ENCODE peak calls at places on chromosomes 13 and 19, in six cellular contexts. Z is GM23248, L is neural progenitor cell, X is GM23338, D is PC-3, R is MM.1S. U is an unnamed sample.

GRCh38 chr19:20334760-20335159 is 167.7 kb downstream of the ZNF486 start:
- DNase-seq in Z (no peak), X (no peak), R (no peak), D (no peak), L (no peak), U (no peak)

GRCh38 chr19:16303755-16304154 is 20.9 kb upstream of the KLF2 start:
- DNase-seq in R (no peak), Z (no peak), L (no peak), X (no peak), D (no peak), U (no peak)

GRCh38 chr19:16160943-16161560 is 12.3 kb downstream of the CIB3 start:
- DNase-seq in X (no peak), Z (peak; percentile 83), R (no peak), L (no peak), D (peak; percentile 98), U (peak; percentile 96)

GRCh38 chr19:14110650-14111049 is 6.9 kb downstream of the PRKACA start:
- DNase-seq in X (no peak), R (no peak), L (no peak), D (no peak), Z (no peak), U (no peak)

GRCh38 chr13:114120486-114121430 is 11.7 kb downstream of the RASA3 start:
- DNase-seq in R (no peak), X (no peak), L (no peak), D (no peak), Z (peak; percentile 28), U (no peak)

GRCh38 chr13:106484755-106485193 is 50.7 kb downstream of the EFNB2 start:
- DNase-seq in R (no peak), X (no peak), Z (no peak), D (no peak), L (no peak), U (no peak)

GRCh38 chr19:42553292-42554045 is 25.2 kb upstream of the CEACAM1 start:
- DNase-seq in L (no peak), R (no peak), Z (peak; percentile 85), X (no peak), D (peak; percentile 38), U (peak; percentile 50)

GRCh38 chr13:51478418-51479198 is 25.8 kb upstream of the INTS6 start:
- DNase-seq in X (no peak), L (no peak), R (no peak), D (no peak), Z (no peak), U (no peak)

GRCh38 chr13:33799950-33800592 is 17.9 kb upstream of the RFC3 start:
- DNase-seq in Z (peak; percentile 63), R (no peak), X (peak; percentile 37), L (peak; percentile 33), D (peak; percentile 46), U (no peak)

GRCh38 chr19:11580665-11581418 is 3.4 kb upstream of the ACP5 start:
- DNase-seq in X (no peak), L (no peak), D (peak; percentile 9), R (no peak), Z (peak; percentile 23), U (no peak)
- H3K4me2 ChIP-seq in X (no peak overlapping the region), L (no peak overlapping the region), D (no peak overlapping the region), R (peak overlapping the region; percentile 82), Z (no peak overlapping the region), U (no peak overlapping the region)

GRCh38 chr19:40055832-40056504 is at the start of gene ZNF780B:
- DNase-seq in Z (peak; percentile 73), L (peak; percentile 63), D (peak; percentile 49), X (peak; percentile 83), R (peak; percentile 74), U (no peak)
- TF ChIP-seq EZH2 in Z (no peak), L (no peak), D (no peak), X (no peak), R (no peak), U (no peak)

GRCh38 chr19:8238251-8238650 is 29.1 kb downstream of the CERS4 start:
- DNase-seq in Z (no peak), R (no peak), L (peak; percentile 26), X (no peak), D (no peak), U (no peak)
- H3F3A ChIP-seq in Z (no peaks in the 10 kb centered on the region), R (no peaks in the 10 kb centered on the region), L (peaks cover 41% of the 10 kb centered on the region), X (no peaks in the 10 kb centered on the region), D (no peaks in the 10 kb centered on the region), U (peaks cover 7% of the 10 kb centered on the region)

DNA sequence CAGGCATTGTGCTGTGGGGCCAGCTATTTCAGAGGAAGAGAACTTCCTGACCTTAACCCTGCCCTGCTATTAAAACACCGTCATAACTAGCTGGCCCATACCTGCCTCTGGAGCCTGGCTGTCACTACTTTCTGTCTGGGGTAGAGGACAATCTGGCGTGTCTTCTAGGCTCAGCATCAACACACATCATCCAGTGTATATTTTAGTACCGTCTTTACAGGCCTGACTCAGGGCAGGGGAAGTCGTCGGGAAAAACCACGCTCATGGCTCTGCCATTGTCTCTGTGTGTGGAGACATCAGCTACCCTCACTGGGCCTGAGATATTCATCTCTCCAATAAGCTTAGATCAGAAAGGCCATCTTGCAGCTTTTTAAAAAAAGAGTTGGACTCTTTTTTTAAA is 151.1 kb downstream of the KATNAL1 start:
- DNase-seq in D (peak; percentile 37), X (no peak), R (no peak), L (no peak), Z (no peak), U (no peak)
- H3K4me2 ChIP-seq in D (no peak overlapping the region), X (no peak overlapping the region), R (no peak overlapping the region), L (no peak overlapping the region), Z (no peak overlapping the region), U (no peak overlapping the region)

GRCh38 chr13:36674337-36675212 is 755 bp downstream of the SERTM1 start:
- DNase-seq in D (no peak), R (no peak), L (peak; percentile 50), Z (no peak), X (peak; percentile 45), U (no peak)
- TF ChIP-seq EZH2 in D (no peak), R (no peak), L (peak; percentile 62), Z (no peak), X (peak; percentile 20), U (no peak)

DNA sequence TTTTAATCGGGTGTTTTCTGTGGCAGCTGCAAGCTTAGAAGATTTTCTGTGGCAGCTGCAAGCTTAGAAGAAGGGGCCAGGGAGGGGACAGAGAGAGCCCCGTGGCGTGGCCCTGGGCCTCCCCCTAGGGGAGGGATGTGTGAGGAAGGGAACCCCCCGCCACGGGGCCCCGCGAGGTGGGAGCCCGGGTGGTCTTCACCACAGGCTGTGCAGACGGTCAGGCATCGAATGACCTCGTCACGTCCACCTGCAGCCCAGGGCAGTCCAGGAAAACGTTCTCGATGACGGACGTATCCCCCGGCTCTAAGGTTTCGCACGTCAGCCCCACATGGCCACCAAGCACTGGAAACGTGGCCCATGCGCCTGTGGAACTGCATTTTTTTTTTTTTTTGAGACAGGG is 8.6 kb downstream of the POLR2E start:
- DNase-seq in X (no peak), Z (no peak), L (no peak), R (no peak), D (no peak), U (no peak)
- H3F3A ChIP-seq in X (peaks cover 34% of the 10 kb centered on the region), Z (no peaks in the 10 kb centered on the region), L (peaks cover 12% of the 10 kb centered on the region), R (peaks cover 50% of the 10 kb centered on the region), D (no peaks in the 10 kb centered on the region), U (peaks cover 4% of the 10 kb centered on the region)

GRCh38 chr19:51546107-51546649 is 14.7 kb upstream of the SIGLEC6 start:
- DNase-seq in X (no peak), L (no peak), R (no peak), Z (no peak), D (no peak), U (no peak)
- H3K4me2 ChIP-seq in X (no peak overlapping the region), L (no peak overlapping the region), R (no peak overlapping the region), Z (no peak overlapping the region), D (peak overlapping the region; percentile 41), U (no peak overlapping the region)

GRCh38 chr13:52739468-52740071 is at the start of gene CNMD:
- DNase-seq in Z (no peak), D (no peak), L (peak; percentile 50), X (peak; percentile 73), R (no peak), U (no peak)
- TF ChIP-seq EZH2 in Z (no peak), D (no peak), L (peak; percentile 54), X (no peak), R (no peak), U (no peak)

DNA sequence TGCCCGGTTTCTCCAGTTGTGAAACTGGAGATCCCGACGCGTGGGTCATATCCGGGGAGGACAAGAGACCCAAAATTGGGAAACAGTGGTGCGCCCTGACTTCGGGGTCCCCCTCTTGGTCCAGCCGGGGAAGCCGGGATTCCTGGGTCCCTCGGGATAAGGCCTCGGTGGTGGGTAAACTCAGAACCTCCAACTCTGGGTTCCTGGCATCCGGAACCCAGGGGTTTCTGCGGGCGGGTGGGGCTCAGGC is 672 bp downstream of the ZFP36 start:
- DNase-seq in R (no peak), D (no peak), X (no peak), Z (no peak), L (no peak), U (no peak)
- H3F3A ChIP-seq in R (peaks cover 91% of the 10 kb centered on the region), D (no peaks in the 10 kb centered on the region), X (peaks cover 41% of the 10 kb centered on the region), Z (peaks cover 34% of the 10 kb centered on the region), L (peaks cover 63% of the 10 kb centered on the region), U (peaks cover 68% of the 10 kb centered on the region)